ENCODE peak calls at places on chromosomes 2 and 18, in five cellular contexts. One of them, this sample, is unnamed.

GRCh38 chr2:241857041-241857541 is 1.6 kb downstream of the PDCD1 start:
- DNase-seq in K562: no peak
- DNase-seq in spleen: peak
- DNase-seq in stomach: no peak
- DNase-seq in breast epithelium: no peak
- DNase-seq in this sample: no peak

GRCh38 chr2:213252206-213252605 is 32.1 kb upstream of the SPAG16 start:
- DNase-seq in K562: no peak
- DNase-seq in spleen: no peak
- DNase-seq in stomach: no peak
- DNase-seq in breast epithelium: no peak
- DNase-seq in this sample: no peak

GRCh38 chr2:187552381-187552780 is 1.9 kb downstream of the TFPI start:
- DNase-seq in K562: no peak
- DNase-seq in spleen: no peak
- DNase-seq in stomach: no peak
- DNase-seq in breast epithelium: no peak
- DNase-seq in this sample: no peak

GRCh38 chr18:23703057-23703986 is 14.1 kb downstream of the LAMA3 start:
- DNase-seq in K562: peak
- DNase-seq in spleen: no peak
- DNase-seq in stomach: no peak
- DNase-seq in breast epithelium: no peak
- DNase-seq in this sample: no peak

GRCh38 chr2:182248898-182249297 is 177.9 kb downstream of the PDE1A start:
- DNase-seq in K562: no peak
- DNase-seq in spleen: no peak
- DNase-seq in stomach: no peak
- DNase-seq in breast epithelium: no peak
- DNase-seq in this sample: no peak

GRCh38 chr2:207254526-207255464 is 89.0 kb upstream of the KLF7 start:
- DNase-seq in K562: no peak
- DNase-seq in spleen: no peak
- DNase-seq in stomach: no peak
- DNase-seq in breast epithelium: no peak
- DNase-seq in this sample: no peak

GRCh38 chr2:130882111-130882510 is 45.4 kb downstream of the ARHGEF4 start:
- DNase-seq in K562: no peak
- DNase-seq in spleen: no peak
- DNase-seq in stomach: no peak
- DNase-seq in breast epithelium: no peak
- DNase-seq in this sample: no peak

GRCh38 chr2:100601661-100602060 is 38.9 kb downstream of the PDCL3 start:
- DNase-seq in K562: no peak
- DNase-seq in spleen: no peak
- DNase-seq in stomach: no peak
- DNase-seq in breast epithelium: no peak
- DNase-seq in this sample: no peak

GRCh38 chr2:183229386-183229785 is 105.1 kb downstream of the NUP35 start:
- DNase-seq in K562: no peak
- DNase-seq in spleen: no peak
- DNase-seq in stomach: no peak
- DNase-seq in breast epithelium: no peak
- DNase-seq in this sample: no peak

GRCh38 chr2:20224191-20224715 is 677 bp downstream of the SDC1 start:
- DNase-seq in K562: peak
- DNase-seq in spleen: no peak
- DNase-seq in stomach: no peak
- DNase-seq in breast epithelium: no peak
- DNase-seq in this sample: no peak

GRCh38 chr2:80256396-80257167 is 48.0 kb downstream of the LRRTM1 start:
- DNase-seq in K562: peak
- DNase-seq in spleen: no peak
- DNase-seq in stomach: no peak
- DNase-seq in breast epithelium: no peak
- DNase-seq in this sample: no peak

GRCh38 chr18:59848002-59848401 is 51.8 kb upstream of the PMAIP1 start:
- DNase-seq in K562: no peak
- DNase-seq in spleen: no peak
- DNase-seq in stomach: no peak
- DNase-seq in breast epithelium: no peak
- DNase-seq in this sample: no peak

GRCh38 chr2:162261032-162261945 is 18.0 kb upstream of the FAP start:
- DNase-seq in K562: no peak
- DNase-seq in spleen: peak
- DNase-seq in stomach: peak
- DNase-seq in breast epithelium: no peak
- DNase-seq in this sample: no peak

GRCh38 chr2:185069107-185069506 is 470.8 kb downstream of the ZNF804A start:
- DNase-seq in K562: no peak
- DNase-seq in spleen: no peak
- DNase-seq in stomach: no peak
- DNase-seq in breast epithelium: no peak
- DNase-seq in this sample: no peak
- TF ChIP-seq POLR2A in K562: no peak
- TF ChIP-seq POLR2A in spleen: no peak
- TF ChIP-seq POLR2A in stomach: no peak
- TF ChIP-seq POLR2A in breast epithelium: no peak
- TF ChIP-seq POLR2A in this sample: no peak

GRCh38 chr2:217830061-217830460 is 172.7 kb downstream of the TNS1 start:
- DNase-seq in K562: no peak
- DNase-seq in spleen: no peak
- DNase-seq in stomach: no peak
- DNase-seq in breast epithelium: no peak
- DNase-seq in this sample: no peak
- TF ChIP-seq POLR2AphosphoS5 in K562: no peak
- TF ChIP-seq POLR2AphosphoS5 in spleen: no peak
- TF ChIP-seq POLR2AphosphoS5 in stomach: no peak
- TF ChIP-seq POLR2AphosphoS5 in breast epithelium: no peak
- TF ChIP-seq POLR2AphosphoS5 in this sample: no peak

GRCh38 chr2:216056739-216057138 is 24.9 kb downstream of the PECR start:
- DNase-seq in K562: no peak
- DNase-seq in spleen: no peak
- DNase-seq in stomach: no peak
- DNase-seq in breast epithelium: no peak
- DNase-seq in this sample: no peak

GRCh38 chr2:216052420-216052819 is 29.2 kb downstream of the PECR start:
- DNase-seq in K562: no peak
- DNase-seq in spleen: no peak
- DNase-seq in stomach: no peak
- DNase-seq in breast epithelium: no peak
- DNase-seq in this sample: no peak

GRCh38 chr2:216059233-216059834 is 22.3 kb downstream of the PECR start:
- DNase-seq in K562: peak
- DNase-seq in spleen: no peak
- DNase-seq in stomach: no peak
- DNase-seq in breast epithelium: no peak
- DNase-seq in this sample: no peak

GRCh38 chr2:216055661-216056060 is 25.9 kb downstream of the PECR start:
- DNase-seq in K562: no peak
- DNase-seq in spleen: no peak
- DNase-seq in stomach: no peak
- DNase-seq in breast epithelium: no peak
- DNase-seq in this sample: no peak

DNA sequence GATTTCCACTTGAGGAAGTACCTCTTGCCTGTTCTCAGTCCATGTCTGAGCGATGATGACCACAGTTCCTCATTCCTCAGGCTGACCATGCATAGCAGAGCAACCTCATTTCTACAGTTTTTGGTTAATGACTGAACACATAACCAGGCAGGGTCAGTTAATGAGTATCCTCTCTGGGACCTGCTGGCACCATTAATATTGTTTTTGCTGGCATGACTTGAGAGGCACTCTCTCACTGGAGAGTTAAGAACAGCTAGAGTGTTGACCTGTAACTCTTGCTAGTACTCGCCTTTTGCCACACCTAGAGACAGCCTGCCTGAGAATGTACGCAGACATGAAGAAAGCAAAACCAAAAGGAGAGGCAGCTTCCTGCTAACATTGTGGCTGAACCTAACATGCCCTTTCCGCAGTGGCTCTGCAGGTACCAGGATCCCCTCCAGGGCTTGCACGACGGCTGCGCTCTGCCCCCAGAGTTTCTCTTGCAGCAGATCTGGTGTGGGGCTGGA is 23.9 kb downstream of the PECR start:
- DNase-seq in K562: no peak
- DNase-seq in spleen: peak
- DNase-seq in stomach: peak
- DNase-seq in breast epithelium: no peak
- DNase-seq in this sample: peak
- TF ChIP-seq POLR2A in K562: no peak
- TF ChIP-seq POLR2A in spleen: no peak
- TF ChIP-seq POLR2A in stomach: no peak
- TF ChIP-seq POLR2A in breast epithelium: no peak
- TF ChIP-seq POLR2A in this sample: peak

GRCh38 chr2:28643324-28643723 is 108.3 kb upstream of the PPP1CB start:
- DNase-seq in K562: no peak
- DNase-seq in spleen: no peak
- DNase-seq in stomach: peak
- DNase-seq in breast epithelium: no peak
- DNase-seq in this sample: no peak
- TF ChIP-seq POLR2AphosphoS5 in K562: no peak
- TF ChIP-seq POLR2AphosphoS5 in spleen: no peak
- TF ChIP-seq POLR2AphosphoS5 in stomach: no peak
- TF ChIP-seq POLR2AphosphoS5 in breast epithelium: peak
- TF ChIP-seq POLR2AphosphoS5 in this sample: no peak

GRCh38 chr2:231604685-231605606 is 12.3 kb downstream of the TEX44 start:
- DNase-seq in K562: peak
- DNase-seq in spleen: peak
- DNase-seq in stomach: peak
- DNase-seq in breast epithelium: peak
- DNase-seq in this sample: peak
- TF ChIP-seq POLR2A in K562: no peak
- TF ChIP-seq POLR2A in spleen: no peak
- TF ChIP-seq POLR2A in stomach: no peak
- TF ChIP-seq POLR2A in breast epithelium: peak
- TF ChIP-seq POLR2A in this sample: no peak

This sample was measured in GM12892.